ENCODE peak calls at places on chromosomes 5 and 9, in eight cellular contexts. O is lower lobe of right lung, N is tibial artery, P is colonic mucosa, Q is sigmoid colon, W is AG10803, J is bronchial epithelial cell, G is mucosa of descending colon. I is an unnamed sample.

GRCh38 chr9:16964228-16964627 is 93.8 kb upstream of the BNC2 start:
- DNase-seq in O (no peak), N (no peak), P (no peak), Q (no peak), W (peak), J (peak), G (no peak), I (peak)

GRCh38 chr9:136489731-136490130 is 6.9 kb upstream of the SEC16A start:
- DNase-seq in O (no peak), N (no peak), P (no peak), Q (no peak), W (no peak), J (no peak), G (peak), I (no peak)

GRCh38 chr5:2242539-2242938 is 359.8 kb upstream of the IRX4 start:
- DNase-seq in O (no peak), N (no peak), P (no peak), Q (no peak), W (no peak), J (no peak), G (peak), I (no peak)

GRCh38 chr5:124951676-124952075 is 205.2 kb upstream of the ZNF608 start:
- DNase-seq in O (no peak), N (no peak), P (no peak), Q (no peak), W (no peak), J (no peak), G (no peak), I (no peak)

GRCh38 chr5:132474131-132474723 is 16.3 kb downstream of the IRF1 start:
- DNase-seq in O (no peak), N (peak), P (no peak), Q (no peak), W (no peak), J (no peak), G (no peak), I (no peak)

GRCh38 chr5:36152324-36153298 is 700 bp downstream of the SKP2 start:
- DNase-seq in O (no peak), N (no peak), P (peak), Q (no peak), W (peak), J (peak), G (no peak), I (peak)

GRCh38 chr5:89047591-89047990 is 164.6 kb upstream of the MEF2C start:
- DNase-seq in O (no peak), N (no peak), P (no peak), Q (no peak), W (peak), J (no peak), G (no peak), I (peak)

GRCh38 chr5:90248640-90249039 is 160.9 kb downstream of the CETN3 start:
- DNase-seq in O (no peak), N (no peak), P (no peak), Q (no peak), W (no peak), J (no peak), G (no peak), I (no peak)

GRCh38 chr5:167447466-167447865 is 844.0 kb upstream of the WWC1 start:
- DNase-seq in O (no peak), N (no peak), P (no peak), Q (no peak), W (no peak), J (no peak), G (no peak), I (no peak)

GRCh38 chr5:156414381-156414780 is 87.4 kb downstream of the SGCD start:
- DNase-seq in O (no peak), N (no peak), P (no peak), Q (no peak), W (peak), J (no peak), G (no peak), I (no peak)

GRCh38 chr5:55600086-55600485 is 65.3 kb upstream of the PLPP1 start:
- DNase-seq in O (no peak), N (no peak), P (no peak), Q (no peak), W (no peak), J (no peak), G (no peak), I (no peak)
- H3K4me3 ChIP-seq in O (no peak), N (no peak), P (no peak), Q (peak), W (no peak), J (no peak), G (no peak), I (no peak)

DNA sequence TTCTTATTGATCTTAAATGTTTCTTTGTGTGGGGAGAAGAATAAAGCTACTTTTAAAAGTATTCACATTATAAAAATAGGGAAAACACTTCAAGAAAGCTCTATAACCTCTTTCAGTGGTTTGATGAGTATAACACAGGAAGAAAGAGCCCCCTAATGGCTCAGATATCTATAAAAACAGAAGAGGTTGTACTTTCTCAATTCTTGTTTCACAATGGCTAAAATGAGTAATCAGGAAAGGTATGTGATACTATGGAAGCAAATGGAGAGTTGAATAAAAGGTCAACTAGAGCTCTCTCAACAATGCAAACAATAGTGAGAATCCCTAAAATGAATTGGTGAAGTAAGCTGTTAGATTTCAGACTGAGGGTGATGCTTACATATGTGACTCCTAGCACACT is 584.6 kb upstream of the CDH18 start:
- DNase-seq in O (no peak), N (no peak), P (no peak), Q (no peak), W (no peak), J (peak), G (no peak), I (no peak)
- TF ChIP-seq CTCF in O (no peak), N (no peak), P (no peak), Q (no peak), W (no peak), J (no peak), G (no peak), I (no peak)

GRCh38 chr9:86838883-86839497 is 108.3 kb downstream of the GAS1 start:
- DNase-seq in O (no peak), N (no peak), P (no peak), Q (peak), W (no peak), J (no peak), G (no peak), I (no peak)
- H3K4me3 ChIP-seq in O (no peak), N (no peak), P (no peak), Q (no peak), W (no peak), J (no peak), G (no peak), I (no peak)

DNA sequence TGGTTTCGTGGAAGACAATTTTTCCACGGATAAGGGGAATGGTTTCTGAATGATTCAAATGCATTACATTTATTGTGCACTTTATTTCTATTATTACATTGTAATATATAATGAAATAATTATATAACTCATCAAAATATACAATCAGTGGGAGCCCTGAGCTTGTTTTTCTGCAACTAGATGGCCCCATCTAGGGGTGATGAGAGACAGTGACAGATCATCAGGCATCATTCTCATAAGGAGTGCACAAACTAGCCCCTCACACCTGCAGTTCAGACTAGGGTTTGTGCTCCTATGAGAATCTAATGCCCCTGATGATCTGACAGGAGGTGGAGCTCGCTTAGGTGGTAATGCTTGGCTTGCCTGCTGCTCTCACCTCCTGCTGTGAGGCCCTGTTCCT is 6.4 kb downstream of the ISCA1 start:
- DNase-seq in O (no peak), N (no peak), P (no peak), Q (no peak), W (no peak), J (no peak), G (no peak), I (no peak)
- TF ChIP-seq CTCF in O (no peak), N (no peak), P (no peak), Q (no peak), W (peak), J (no peak), G (no peak), I (peak)

I was measured in osteoblast.